ENCODE peak calls at places on chromosome 1, in four cellular contexts. X, G, W and A are unnamed samples.

GRCh38 chr1:29211086-29212030 is 19.4 kb downstream of the MECR start:
- DNase-seq in X (no peak), G (no peak), W (no peak), A (no peak)

GRCh38 chr1:211483896-211484612 is 7.9 kb downstream of the RD3 start:
- DNase-seq in X (no peak), G (no peak), W (no peak), A (no peak)

GRCh38 chr1:109257682-109258421 is 8.5 kb downstream of the CELSR2 start:
- DNase-seq in X (no peak), G (no peak), W (no peak), A (no peak)

GRCh38 chr1:186094170-186094569 is 280.9 kb downstream of the TPR start:
- DNase-seq in X (peak), G (no peak), W (no peak), A (no peak)

GRCh38 chr1:241022366-241022765 is 334.6 kb downstream of the RGS7 start:
- DNase-seq in X (peak), G (no peak), W (no peak), A (no peak)

GRCh38 chr1:161037661-161038522 is 872 bp downstream of the TSTD1 start:
- DNase-seq in X (no peak), G (no peak), W (no peak), A (peak)

GRCh38 chr1:82485591-82486369 is 685.0 kb downstream of the ADGRL2 start:
- DNase-seq in X (peak), G (no peak), W (peak), A (peak)

GRCh38 chr1:40096977-40097782 is at the start of gene PPT1:
- DNase-seq in X (peak), G (peak), W (peak), A (peak)

GRCh38 chr1:217542837-217543236 is 88.1 kb downstream of the GPATCH2 start:
- DNase-seq in X (no peak), G (no peak), W (no peak), A (no peak)

DNA sequence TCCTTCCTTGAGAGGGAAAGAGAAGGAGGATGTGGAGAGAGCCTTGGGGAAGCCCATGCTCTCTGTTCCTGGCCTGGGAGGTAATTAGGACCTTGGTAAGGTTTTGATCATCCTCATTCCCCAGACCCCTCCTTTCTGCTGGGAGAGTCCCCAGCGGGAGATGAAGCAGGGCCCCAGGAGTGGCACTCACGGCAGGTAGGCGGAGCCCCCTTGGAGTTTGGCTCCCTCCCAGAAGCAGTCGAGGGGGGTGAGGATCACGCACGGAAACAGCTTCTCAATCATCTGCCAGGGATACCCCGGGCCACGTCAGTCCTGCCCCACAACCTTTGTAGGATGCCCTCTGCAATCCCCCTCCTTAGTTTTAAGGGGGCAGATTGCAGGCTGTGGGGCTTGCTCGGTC is 11.5 kb downstream of the PTCH2 start:
- DNase-seq in X (no peak), G (no peak), W (no peak), A (no peak)
- TF ChIP-seq EZH2phosphoT487 in X (no peak), G (no peak), W (no peak), A (no peak)

GRCh38 chr1:225462714-225463574 is 35.1 kb upstream of the LBR start:
- DNase-seq in X (peak), G (no peak), W (no peak), A (no peak)
- TF ChIP-seq EZH2phosphoT487 in X (no peak), G (no peak), W (no peak), A (no peak)

DNA sequence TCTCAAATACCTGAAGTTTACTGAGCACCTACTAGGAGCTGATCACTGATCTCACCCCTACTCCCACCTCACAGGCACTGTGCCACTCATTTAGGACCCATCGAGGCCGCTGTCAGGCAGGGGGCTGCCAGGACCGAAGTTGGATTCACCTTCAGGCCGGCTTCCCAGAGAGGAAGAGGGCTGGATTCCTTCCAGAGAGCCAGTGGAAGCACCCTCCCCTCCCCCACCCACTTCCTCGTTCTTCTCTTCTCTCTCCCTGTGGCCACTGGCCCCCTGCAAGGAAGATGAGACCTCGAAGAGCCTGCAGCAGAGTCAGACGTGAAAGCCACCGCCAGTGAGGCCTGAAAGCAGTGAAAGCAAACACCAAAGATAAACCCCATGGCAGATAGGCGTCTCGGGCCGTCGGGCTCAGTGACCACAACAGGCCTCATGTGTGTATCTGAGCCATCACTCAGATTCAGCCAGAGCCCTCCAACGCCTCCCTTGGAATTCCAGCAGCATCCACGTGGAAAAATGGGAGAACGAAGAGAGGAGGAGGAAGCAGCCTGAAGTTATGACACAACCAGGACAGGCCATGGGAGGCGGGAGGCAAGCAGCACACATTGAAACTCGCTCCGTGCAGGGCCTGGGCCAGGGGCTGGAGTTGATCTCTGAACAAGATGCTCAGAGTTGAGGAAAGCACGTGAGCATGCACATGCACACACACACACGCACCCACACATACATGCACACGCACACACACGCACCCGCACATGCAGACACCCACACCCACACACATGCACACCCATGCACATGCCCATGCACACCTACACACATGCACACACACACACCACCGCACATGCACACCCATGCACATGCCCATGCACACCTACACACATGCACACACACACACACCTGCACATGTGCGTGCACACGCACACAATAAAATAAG is 6.2 kb upstream of the AGTRAP start:
- DNase-seq in X (no peak), G (no peak), W (peak), A (no peak)
- TF ChIP-seq EZH2phosphoT487 in X (no peak), G (no peak), W (no peak), A (no peak)

GRCh38 chr1:30779294-30780071 is 21.9 kb upstream of the LAPTM5 start:
- DNase-seq in X (peak), G (peak), W (peak), A (peak)
- TF ChIP-seq EZH2phosphoT487 in X (no peak), G (no peak), W (no peak), A (no peak)

GRCh38 chr1:182781849-182782586 is 7.6 kb upstream of the NPL start:
- DNase-seq in X (peak), G (peak), W (peak), A (peak)
- TF ChIP-seq EZH2phosphoT487 in X (no peak), G (no peak), W (no peak), A (no peak)

DNA sequence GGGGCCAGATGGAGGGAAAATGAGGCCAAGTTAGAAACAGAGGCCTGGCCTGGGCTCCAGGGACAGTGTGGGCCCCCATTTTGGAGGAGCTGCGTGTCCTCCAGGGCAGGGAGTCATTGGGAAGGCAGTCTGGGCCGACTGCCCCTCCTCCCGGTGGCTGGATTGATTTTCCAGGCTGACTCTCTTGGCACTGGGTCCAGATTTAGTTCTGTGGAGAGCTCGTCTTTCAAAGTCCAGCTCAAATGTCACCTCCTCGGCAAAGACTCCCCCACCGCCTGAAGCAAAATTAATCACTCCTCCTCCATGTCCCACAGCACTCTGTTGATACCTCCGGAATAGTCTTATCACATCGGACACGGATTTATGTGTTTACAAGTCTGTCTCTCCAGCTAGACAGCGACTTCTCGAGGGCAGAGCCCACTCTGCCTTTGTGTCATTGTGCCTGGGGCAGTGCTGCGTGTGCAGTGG is 175.1 kb downstream of the CAMTA1 start:
- DNase-seq in X (peak), G (no peak), W (peak), A (no peak)
- TF ChIP-seq EZH2phosphoT487 in X (no peak), G (no peak), W (no peak), A (no peak)

GRCh38 chr1:119968068-119968492 is 71.8 kb upstream of the ADAM30 start:
- DNase-seq in X (peak), G (peak), W (peak), A (peak)
- TF ChIP-seq EZH2phosphoT487 in X (no peak), G (no peak), W (no peak), A (no peak)